ENCODE peak calls at places on chromosome 16, in eight cellular contexts. K is A549, A is uterus, V is astrocyte of the spinal cord, D is SK-N-SH, T is adrenal gland, X is right lobe of liver, W is hepatocyte. J is an unnamed sample.

GRCh38 chr16:13992976-13993375 is 73.0 kb downstream of the ERCC4 start:
- DNase-seq in K (no peak), A (no peak), V (no peak), D (no peak), T (no peak), X (no peak), W (no peak), J (no peak)

GRCh38 chr16:26605872-26606271 is 460.9 kb upstream of the C16orf82 start:
- DNase-seq in K (no peak), A (no peak), V (no peak), D (no peak), T (no peak), X (no peak), W (no peak), J (no peak)

GRCh38 chr16:68013440-68013839 is 2.3 kb downstream of the DPEP2NB start:
- DNase-seq in K (no peak), A (no peak), V (no peak), D (no peak), T (no peak), X (no peak), W (no peak), J (no peak)

GRCh38 chr16:66523861-66524354 is 26.0 kb downstream of the TK2 start:
- DNase-seq in K (no peak), A (no peak), V (no peak), D (no peak), T (no peak), X (peak; percentile 49), W (no peak), J (no peak)

GRCh38 chr16:75254359-75254837 is 3.0 kb upstream of the BCAR1 start:
- DNase-seq in K (peak; percentile 91), A (peak; percentile 33), V (no peak), D (peak; percentile 48), T (peak; percentile 46), X (peak; percentile 52), W (peak; percentile 55), J (no peak)

GRCh38 chr16:70441406-70441990 is 2.6 kb upstream of the ST3GAL2 start:
- DNase-seq in K (no peak), A (no peak), V (no peak), D (no peak), T (no peak), X (no peak), W (no peak), J (no peak)

GRCh38 chr16:24499193-24499814 is 40.1 kb upstream of the RBBP6 start:
- DNase-seq in K (peak; percentile 50), A (no peak), V (no peak), D (peak; percentile 47), T (peak; percentile 46), X (no peak), W (peak; percentile 47), J (peak; percentile 16)

GRCh38 chr16:21523411-21524067 is 75.8 kb upstream of the METTL9 start:
- DNase-seq in K (no peak), A (no peak), V (no peak), D (no peak), T (no peak), X (no peak), W (no peak), J (no peak)

GRCh38 chr16:59758848-59759247 is 1024.7 kb upstream of the GOT2 start:
- DNase-seq in K (no peak), A (no peak), V (no peak), D (no peak), T (no peak), X (no peak), W (no peak), J (no peak)

GRCh38 chr16:1548234-1548633 is 14.8 kb downstream of the TMEM204 start:
- DNase-seq in K (no peak), A (no peak), V (peak; percentile 36), D (no peak), T (peak; percentile 40), X (no peak), W (no peak), J (no peak)

GRCh38 chr16:23679986-23680336 is 1.3 kb downstream of the PLK1 start:
- DNase-seq in K (no peak), A (no peak), V (no peak), D (no peak), T (no peak), X (no peak), W (no peak), J (no peak)

DNA sequence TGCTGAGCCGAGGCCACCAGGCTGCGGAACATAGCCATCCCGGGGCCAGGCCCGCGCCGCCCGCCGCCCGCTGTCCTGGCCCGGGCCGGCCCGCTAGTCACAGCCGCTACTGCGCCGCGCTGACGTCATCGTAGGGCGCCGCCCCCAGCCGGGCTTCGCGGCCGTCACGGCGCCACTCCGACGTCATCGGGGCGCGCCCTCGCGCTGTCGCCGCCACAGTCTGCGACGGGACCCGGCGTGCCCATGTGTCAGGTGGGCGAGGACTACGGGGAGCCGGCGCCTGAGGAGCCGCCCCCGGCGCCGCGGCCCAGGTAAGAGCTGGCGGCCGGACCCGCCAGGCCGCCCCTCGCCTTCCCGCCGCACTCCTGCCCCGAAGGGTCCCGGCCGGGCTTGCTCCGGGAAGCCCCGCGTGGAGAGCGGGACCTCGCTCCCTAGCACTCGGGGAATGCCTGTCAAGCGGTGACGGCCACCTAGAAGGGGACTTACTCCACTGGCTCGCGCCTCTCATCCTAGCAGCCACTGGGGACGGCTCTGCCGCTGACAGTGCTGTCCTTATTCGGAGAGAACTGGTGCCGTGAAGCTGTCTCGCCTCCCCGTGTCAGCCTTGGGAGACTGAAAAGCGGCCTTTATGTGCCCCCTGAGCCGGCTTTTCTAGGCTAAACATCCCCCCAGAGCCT is at the start of the genes CTU2 and RNF166:
- DNase-seq in K (peak; percentile 91), A (peak; percentile 85), V (peak; percentile 78), D (peak; percentile 99), T (peak; percentile 94), X (peak; percentile 94), W (peak; percentile 97), J (peak; percentile 84)
- TF ChIP-seq CTCF in K (no peak), A (no peak), V (no peak), D (no peak), T (no peak), X (no peak), W (no peak), J (no peak)

DNA sequence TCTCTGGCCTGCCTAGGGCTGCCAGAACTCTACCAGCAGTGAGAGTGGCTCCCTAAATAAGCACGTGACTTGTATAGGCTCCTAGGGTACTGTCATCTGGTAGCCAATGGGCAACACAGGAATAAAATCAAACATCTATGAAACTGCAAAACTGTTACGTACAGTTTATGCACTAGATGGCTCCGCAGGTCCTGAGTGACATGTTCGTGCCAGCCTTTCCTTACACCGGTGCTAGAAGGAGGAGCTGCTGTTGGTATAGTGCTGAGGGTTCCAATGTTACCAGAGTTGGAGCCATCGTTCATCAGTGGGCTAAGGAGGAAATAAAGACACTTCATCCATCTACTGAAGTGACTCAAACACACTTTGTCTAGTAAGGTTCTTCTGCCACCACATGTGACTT is 63.2 kb upstream of the TRAP1 start:
- DNase-seq in K (no peak), A (no peak), V (peak; percentile 8), D (peak; percentile 46), T (no peak), X (no peak), W (no peak), J (no peak)
- TF ChIP-seq CTCF in K (peak; percentile 12), A (no peak), V (no peak), D (peak; percentile 29), T (no peak), X (no peak), W (no peak), J (no peak)

GRCh38 chr16:19882641-19883040 is 2.0 kb downstream of the GPRC5B start:
- DNase-seq in K (no peak), A (no peak), V (no peak), D (no peak), T (no peak), X (no peak), W (no peak), J (no peak)

GRCh38 chr16:19882186-19882585 is 2.5 kb downstream of the GPRC5B start:
- DNase-seq in K (no peak), A (no peak), V (no peak), D (no peak), T (no peak), X (no peak), W (no peak), J (no peak)

GRCh38 chr16:19884021-19884485 is 595 bp downstream of the GPRC5B start:
- DNase-seq in K (no peak), A (peak; percentile 23), V (no peak), D (peak; percentile 70), T (peak; percentile 31), X (no peak), W (peak; percentile 55), J (peak; percentile 25)

GRCh38 chr16:19884611-19885455 is at the start of gene GPRC5B:
- DNase-seq in K (peak; percentile 39), A (peak; percentile 38), V (no peak), D (peak; percentile 91), T (peak; percentile 38), X (peak; percentile 51), W (peak; percentile 84), J (peak; percentile 48)

DNA sequence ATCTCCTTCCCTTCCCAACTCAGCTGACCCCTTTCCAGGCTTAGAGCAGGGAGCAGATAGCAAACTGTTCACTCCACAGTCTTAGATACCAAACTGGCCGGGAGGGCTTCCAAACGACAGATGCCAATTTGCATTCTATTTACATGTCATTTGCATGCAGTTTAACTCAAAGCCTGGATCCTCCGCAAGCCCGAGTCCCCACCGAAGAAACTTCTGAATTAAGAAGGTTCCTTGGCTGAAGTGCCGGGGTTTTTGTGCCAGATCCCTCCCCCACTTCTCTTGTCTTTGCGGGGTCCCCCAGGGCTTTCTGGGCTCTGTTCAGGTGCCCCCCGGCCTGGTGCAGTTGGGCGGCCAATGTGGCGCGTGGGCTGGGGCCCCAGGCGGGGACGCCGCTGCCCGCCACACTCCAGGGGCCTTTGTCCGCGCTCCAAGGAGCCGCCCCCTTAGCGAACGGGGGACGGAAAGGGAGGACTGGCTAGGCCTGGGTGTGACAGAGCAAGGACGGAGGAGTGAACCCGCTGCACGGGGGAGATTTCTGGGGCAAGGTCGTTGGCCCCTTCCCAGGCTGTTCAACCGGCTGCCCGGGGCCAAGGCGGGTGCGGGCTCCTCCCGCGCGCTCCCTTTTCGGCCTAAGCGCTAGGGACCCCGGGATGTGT is 1.2 kb downstream of the GPRC5B start:
- DNase-seq in K (no peak), A (peak; percentile 31), V (peak; percentile 31), D (peak; percentile 60), T (peak; percentile 56), X (no peak), W (peak; percentile 56), J (peak; percentile 45)
- TF ChIP-seq CTCF in K (no peak), A (no peak), V (no peak), D (no peak), T (no peak), X (no peak), W (no peak), J (no peak)

GRCh38 chr16:55325458-55326109 is 1.6 kb downstream of the IRX6 start:
- DNase-seq in K (no peak), A (no peak), V (no peak), D (no peak), T (no peak), X (no peak), W (no peak), J (no peak)

GRCh38 chr16:55324491-55325447 is 766 bp downstream of the IRX6 start:
- DNase-seq in K (no peak), A (no peak), V (no peak), D (peak; percentile 68), T (no peak), X (no peak), W (no peak), J (no peak)

GRCh38 chr16:55326261-55326802 is 2.3 kb downstream of the IRX6 start:
- DNase-seq in K (no peak), A (no peak), V (no peak), D (no peak), T (no peak), X (no peak), W (no peak), J (no peak)

GRCh38 chr16:55322327-55322726 is 1.7 kb upstream of the IRX6 start:
- DNase-seq in K (no peak), A (no peak), V (no peak), D (no peak), T (no peak), X (no peak), W (no peak), J (no peak)

GRCh38 chr16:55323637-55324490 is at the start of gene IRX6:
- DNase-seq in K (peak; percentile 14), A (no peak), V (no peak), D (peak; percentile 89), T (peak; percentile 16), X (no peak), W (peak; percentile 53), J (peak; percentile 50)
- TF ChIP-seq CTCF in K (peak; percentile 22), A (no peak), V (peak; percentile 27), D (peak; percentile 52), T (no peak), X (no peak), W (peak; percentile 56), J (peak; percentile 69)